ENCODE peak calls at places on chromosomes 1 and 21, in nine cellular contexts. D is nephron progenitor cell, B is tibial nerve, M is upper lobe of right lung, X is ascending aorta, A is H9, E is AG04450, S is lung, Y is AG09309. K is an unnamed sample.

GRCh38 chr1:107247679-107248078 is 106.8 kb downstream of the NTNG1 start:
- DNase-seq in E (no peak), Y (no peak), B (no peak), X (no peak), D (no peak), S (no peak), M (no peak), A (no peak), K (no peak)

GRCh38 chr1:27116697-27117096 is 38.2 kb downstream of the SLC9A1 start:
- DNase-seq in Y (no peak), S (no peak), A (no peak), E (no peak), D (no peak), B (no peak), M (no peak), X (no peak), K (no peak)

GRCh38 chr1:225772323-225772768 is 5.3 kb upstream of the SRP9 start:
- DNase-seq in M (peak; percentile 86), X (no peak), E (peak; percentile 82), D (peak; percentile 82), B (peak; percentile 87), Y (peak; percentile 49), A (peak; percentile 91), S (peak; percentile 88), K (peak; percentile 93)

GRCh38 chr1:27752372-27752771 is 20.6 kb upstream of the STX12 start:
- DNase-seq in M (no peak), D (no peak), Y (no peak), S (no peak), B (no peak), A (no peak), E (no peak), X (no peak), K (no peak)

GRCh38 chr21:44802396-44803153 is 955 bp upstream of the UBE2G2 start:
- DNase-seq in A (no peak), E (no peak), S (no peak), D (peak; percentile 27), Y (no peak), M (no peak), B (no peak), X (no peak), K (no peak)

GRCh38 chr21:45455321-45456013 is 50.5 kb downstream of the COL18A1 start:
- DNase-seq in D (no peak), A (no peak), B (no peak), M (no peak), Y (no peak), S (no peak), X (no peak), E (no peak), K (no peak)

GRCh38 chr21:45788635-45789506 is 145.3 kb downstream of the PCBP3 start:
- DNase-seq in A (no peak), X (no peak), S (no peak), Y (no peak), D (no peak), M (no peak), B (no peak), E (no peak), K (no peak)

GRCh38 chr21:38434913-38435533 is 63.3 kb downstream of the ERG start:
- DNase-seq in E (peak; percentile 10), D (no peak), A (no peak), B (no peak), X (no peak), S (no peak), M (no peak), Y (no peak), K (no peak)

GRCh38 chr1:96076589-96076988 is 645.0 kb upstream of the PTBP2 start:
- DNase-seq in A (no peak), S (no peak), B (no peak), X (no peak), E (no peak), M (no peak), Y (no peak), D (no peak), K (no peak)

GRCh38 chr1:2817784-2818564 is 16.5 kb upstream of the TTC34 start:
- DNase-seq in B (no peak), A (no peak), Y (no peak), D (no peak), S (no peak), M (no peak), X (no peak), E (no peak), K (no peak)

GRCh38 chr1:44808063-44808937 is at the start of gene BTBD19:
- DNase-seq in A (peak; percentile 88), Y (no peak), S (peak; percentile 64), M (peak; percentile 85), D (peak; percentile 86), B (peak; percentile 79), X (peak; percentile 10), E (peak; percentile 80), K (peak; percentile 97)

GRCh38 chr1:98794196-98794886 is 132.8 kb downstream of the SNX7 start:
- DNase-seq in B (peak; percentile 50), S (peak; percentile 39), M (no peak), E (peak; percentile 48), A (peak; percentile 52), Y (peak; percentile 54), D (peak; percentile 42), X (no peak), K (no peak)

DNA sequence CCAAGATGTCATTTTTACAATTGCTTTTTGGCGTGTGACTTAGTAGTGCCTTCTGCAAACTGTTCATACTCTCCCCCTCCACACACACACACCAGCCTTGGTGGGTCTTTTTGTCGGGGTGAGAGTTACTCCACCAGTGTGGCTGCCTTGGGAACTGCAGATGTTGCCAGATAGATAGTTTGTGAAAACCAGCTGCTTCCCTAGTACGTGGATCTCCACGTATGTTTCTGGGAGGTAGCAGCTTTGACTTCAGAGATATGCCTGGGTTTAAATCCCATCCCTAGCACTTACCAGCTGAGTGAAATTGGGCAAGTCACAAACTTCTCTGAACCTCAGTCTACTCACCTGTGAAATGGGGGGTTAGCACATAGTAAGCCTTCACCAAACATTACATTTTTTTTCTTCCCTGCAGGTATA is 78.0 kb downstream of the MAN1C1 start:
- DNase-seq in Y (no peak), M (no peak), X (no peak), S (no peak), E (no peak), A (peak; percentile 27), B (no peak), D (no peak), K (no peak)
- TF ChIP-seq CTCF in Y (no peak), M (peak; percentile 10), X (peak; percentile 12), S (no peak), E (peak; percentile 42), A (peak; percentile 22), B (no peak), D (no peak), K (no peak)

GRCh38 chr1:8870605-8871538 is 7.6 kb downstream of the ENO1 start:
- DNase-seq in Y (no peak), A (no peak), M (no peak), E (no peak), X (no peak), S (peak; percentile 45), B (no peak), D (no peak), K (no peak)

GRCh38 chr1:8871965-8872399 is 6.5 kb downstream of the ENO1 start:
- DNase-seq in S (no peak), D (no peak), A (no peak), E (no peak), B (no peak), Y (no peak), X (no peak), M (no peak), K (no peak)

GRCh38 chr1:8873001-8873400 is 5.5 kb downstream of the ENO1 start:
- DNase-seq in Y (no peak), A (no peak), M (no peak), E (no peak), D (no peak), S (no peak), X (no peak), B (no peak), K (no peak)

GRCh38 chr1:8870118-8870517 is 8.4 kb downstream of the ENO1 start:
- DNase-seq in X (no peak), Y (no peak), S (no peak), E (no peak), M (no peak), D (no peak), B (no peak), A (no peak), K (no peak)

DNA sequence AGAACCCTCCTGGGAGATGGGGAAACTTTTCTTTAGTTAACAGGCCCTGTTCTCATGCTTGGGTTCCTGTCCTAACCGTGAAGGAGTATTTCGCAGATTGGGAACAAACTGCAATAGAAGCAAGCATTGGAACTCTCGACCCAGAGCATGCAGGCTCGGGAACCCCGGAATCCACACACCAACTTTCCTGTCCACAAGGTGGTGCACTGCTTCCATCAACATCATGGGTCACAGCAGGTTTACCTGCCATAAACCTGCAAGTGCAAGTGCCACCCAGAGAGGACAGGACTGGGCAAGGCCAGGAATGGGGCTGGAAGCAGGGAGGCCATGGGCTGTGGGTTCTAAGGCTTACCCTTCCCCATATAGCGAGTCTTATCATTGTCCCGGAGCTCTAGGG is 6.9 kb downstream of the ENO1 start:
- DNase-seq in X (no peak), B (no peak), M (no peak), Y (no peak), A (no peak), D (no peak), S (no peak), E (no peak), K (no peak)
- TF ChIP-seq CTCF in X (no peak), B (peak; percentile 38), M (peak; percentile 20), Y (peak; percentile 38), A (peak; percentile 63), D (peak; percentile 15), S (peak; percentile 9), E (peak; percentile 21), K (peak; percentile 36)

GRCh38 chr1:160780398-160780755 is 15.6 kb upstream of the LY9 start:
- DNase-seq in B (no peak), X (no peak), M (no peak), E (no peak), D (no peak), S (no peak), A (no peak), Y (no peak), K (no peak)
- TF ChIP-seq CTCF in B (no peak), X (no peak), M (no peak), E (no peak), D (no peak), S (no peak), A (no peak), Y (no peak), K (no peak)

GRCh38 chr1:84377480-84378095 is 20.7 kb upstream of the DNASE2B start:
- DNase-seq in A (no peak), Y (peak; percentile 16), D (no peak), S (no peak), B (no peak), M (no peak), E (peak; percentile 37), X (no peak), K (no peak)

GRCh38 chr1:84382127-84382526 is 16.2 kb upstream of the DNASE2B start:
- DNase-seq in M (no peak), B (no peak), E (no peak), D (no peak), A (no peak), Y (no peak), S (no peak), X (no peak), K (no peak)

GRCh38 chr1:84375965-84376910 is 22.0 kb upstream of the DNASE2B start:
- DNase-seq in X (no peak), S (no peak), M (no peak), D (no peak), B (no peak), Y (no peak), A (no peak), E (no peak), K (no peak)

GRCh38 chr1:84379781-84380180 is 18.5 kb upstream of the DNASE2B start:
- DNase-seq in Y (no peak), S (no peak), M (no peak), B (no peak), A (no peak), D (no peak), X (no peak), E (no peak), K (no peak)

GRCh38 chr1:84379128-84379527 is 19.2 kb upstream of the DNASE2B start:
- DNase-seq in A (no peak), Y (peak; percentile 24), D (no peak), X (no peak), E (peak; percentile 66), B (no peak), S (no peak), M (no peak), K (no peak)
- TF ChIP-seq CTCF in A (no peak), Y (no peak), D (no peak), X (no peak), E (no peak), B (no peak), S (no peak), M (no peak), K (no peak)